ENCODE peak calls at places on chromosomes 5 and 9, in seven cellular contexts. G, E, L, T, F, R and D are unnamed samples.

GRCh38 chr9:77764894-77765780 is 117.0 kb upstream of the GNA14 start:
- DNase-seq in T (peak; percentile 84), F (no peak), G (no peak), R (peak; percentile 65), L (no peak), E (no peak), D (peak; percentile 39)

GRCh38 chr5:112779531-112779930 is 41.8 kb downstream of the APC start:
- DNase-seq in T (peak; percentile 79), L (no peak), E (no peak), R (peak; percentile 61), F (no peak), G (no peak), D (peak; percentile 71)

GRCh38 chr5:179273441-179274145 is 71.7 kb downstream of the ADAMTS2 start:
- DNase-seq in G (no peak), F (peak; percentile 61), T (no peak), R (no peak), L (no peak), E (no peak), D (no peak)

GRCh38 chr9:36748322-36748899 is 175.7 kb downstream of the MELK start:
- DNase-seq in L (no peak), E (peak; percentile 56), T (peak; percentile 65), R (peak; percentile 33), F (no peak), G (peak; percentile 22), D (no peak)

GRCh38 chr5:59724482-59725392 is 168.8 kb downstream of the PDE4D start:
- DNase-seq in E (no peak), F (no peak), T (peak; percentile 67), L (no peak), G (peak; percentile 16), R (peak; percentile 31), D (no peak)

GRCh38 chr5:167642779-167643517 is 648.5 kb upstream of the WWC1 start:
- DNase-seq in L (peak; percentile 32), G (no peak), T (peak; percentile 95), R (peak; percentile 99), F (no peak), E (no peak), D (peak; percentile 98)

GRCh38 chr9:114318416-114318815 is 4.5 kb upstream of the ORM1 start:
- DNase-seq in F (peak; percentile 21), E (no peak), L (no peak), T (no peak), G (no peak), R (no peak), D (no peak)

GRCh38 chr5:132301341-132302274 is 7.4 kb downstream of the SLC22A4 start:
- DNase-seq in L (no peak), R (no peak), F (no peak), G (no peak), E (no peak), T (no peak), D (no peak)

GRCh38 chr5:113800686-113801085 is 287.2 kb downstream of the YTHDC2 start:
- DNase-seq in L (no peak), G (no peak), R (no peak), E (no peak), T (no peak), F (no peak), D (no peak)

GRCh38 chr5:134555889-134556311 is 30.4 kb downstream of the JADE2 start:
- DNase-seq in E (peak; percentile 77), F (peak; percentile 87), T (peak; percentile 88), R (peak; percentile 65), L (no peak), G (peak; percentile 25), D (peak; percentile 17)

GRCh38 chr5:59588922-59589321 is 304.6 kb downstream of the PDE4D start:
- DNase-seq in F (no peak), R (peak; percentile 83), G (no peak), T (no peak), L (no peak), E (no peak), D (no peak)

GRCh38 chr5:180785794-180786221 is 16.8 kb downstream of the MGAT1 start:
- DNase-seq in T (peak; percentile 87), F (no peak), R (peak; percentile 83), E (no peak), L (no peak), G (peak; percentile 29), D (peak; percentile 49)

GRCh38 chr9:385818-386398 is 171.2 kb downstream of the DOCK8 start:
- DNase-seq in G (peak; percentile 15), F (no peak), E (peak; percentile 35), R (peak; percentile 42), L (peak; percentile 9), T (peak; percentile 86), D (peak; percentile 10)

GRCh38 chr5:171596391-171596878 is 177.0 kb downstream of the FGF18 start:
- DNase-seq in L (no peak), R (peak; percentile 95), F (peak; percentile 93), E (no peak), T (peak; percentile 97), G (no peak), D (no peak)

GRCh38 chr9:76759726-76760125 is 4.5 kb upstream of the PCA3 start:
- DNase-seq in T (no peak), L (no peak), R (no peak), E (no peak), G (no peak), F (no peak), D (no peak)

GRCh38 chr9:95771556-95772280 is 103.8 kb upstream of the ERCC6L2 start:
- DNase-seq in R (peak; percentile 56), T (peak; percentile 73), F (no peak), G (no peak), L (no peak), E (no peak), D (no peak)

GRCh38 chr5:1725641-1726468 is 73.8 kb downstream of the MRPL36 start:
- DNase-seq in R (no peak), T (no peak), G (no peak), F (peak; percentile 47), L (no peak), E (no peak), D (no peak)
- H3K4me3 ChIP-seq in R (no peak overlapping the region), T (no peak overlapping the region), G (no peak overlapping the region), F (no peak overlapping the region), L (no peak overlapping the region), E (no peak overlapping the region), D (no peak overlapping the region)

DNA sequence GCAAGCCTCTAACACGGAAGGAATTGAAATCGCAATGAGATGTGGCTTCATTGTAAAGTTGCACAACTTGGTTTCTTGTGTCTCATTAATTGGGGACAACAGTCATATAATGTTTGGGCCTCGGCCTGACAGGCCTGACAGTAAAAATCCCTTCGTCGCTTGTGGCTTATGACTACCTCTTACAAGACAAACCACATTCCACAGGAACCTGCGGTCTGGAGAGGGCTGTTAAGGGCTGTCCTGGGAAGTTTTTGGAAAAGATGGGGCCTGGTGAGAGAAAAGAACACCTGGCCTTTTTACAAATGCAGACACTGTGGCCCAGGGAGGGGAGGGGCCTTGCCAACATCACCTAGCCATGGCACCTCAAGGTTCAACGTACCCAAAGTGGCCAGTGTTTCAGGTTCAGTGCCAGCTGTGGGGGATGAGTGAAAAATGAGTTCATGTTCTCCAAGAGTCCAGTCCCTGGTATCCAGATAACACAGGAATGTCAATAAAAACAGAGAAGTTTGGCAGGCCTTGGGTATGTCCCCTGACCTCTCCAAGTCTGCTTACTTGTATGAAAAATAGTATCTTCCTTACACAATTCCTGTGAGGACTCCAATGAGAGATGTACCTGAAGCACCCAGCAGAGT is 22.2 kb downstream of the SHB start:
- DNase-seq in T (peak; percentile 68), G (peak; percentile 64), F (no peak), L (peak; percentile 63), E (no peak), R (peak; percentile 89), D (peak; percentile 61)
- H3K4me3 ChIP-seq in T (no peak overlapping the region), G (no peak overlapping the region), F (no peak overlapping the region), L (no peak overlapping the region), E (no peak overlapping the region), R (no peak overlapping the region), D (no peak overlapping the region)

GRCh38 chr5:137563646-137564474 is 64.7 kb upstream of the SPOCK1 start:
- DNase-seq in G (peak; percentile 63), E (no peak), R (peak; percentile 96), L (peak; percentile 86), T (peak; percentile 94), F (no peak), D (peak; percentile 99)
- H3K4me3 ChIP-seq in G (no peak overlapping the region), E (no peak overlapping the region), R (no peak overlapping the region), L (no peak overlapping the region), T (no peak overlapping the region), F (no peak overlapping the region), D (no peak overlapping the region)

DNA sequence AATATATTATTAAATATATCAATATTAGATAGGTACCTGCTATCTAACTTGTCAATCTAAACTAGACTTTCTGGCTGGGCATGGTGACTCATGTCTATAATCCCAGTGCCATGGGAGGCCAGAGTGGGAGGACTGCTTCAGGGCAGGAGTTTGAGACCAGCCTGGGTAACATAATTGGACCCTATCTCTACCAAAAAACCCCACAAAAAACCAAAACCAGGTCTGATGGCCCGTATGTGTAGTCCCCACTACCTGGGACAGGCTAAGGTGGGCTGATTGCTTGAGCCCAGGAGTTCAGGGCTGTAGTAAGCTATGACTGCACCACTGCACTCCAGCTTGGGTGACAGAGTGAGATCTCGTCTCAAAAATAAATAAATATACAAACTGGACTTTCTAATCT is 55.0 kb downstream of the PJA2 start:
- DNase-seq in R (no peak), F (no peak), L (no peak), E (no peak), T (no peak), G (no peak), D (no peak)
- H3K4me3 ChIP-seq in R (no peak overlapping the region), F (no peak overlapping the region), L (no peak overlapping the region), E (no peak overlapping the region), T (no peak overlapping the region), G (no peak overlapping the region), D (no peak overlapping the region)

GRCh38 chr5:139271201-139272027 is 22.1 kb upstream of the MATR3 start:
- DNase-seq in E (no peak), T (peak; percentile 93), L (no peak), R (peak; percentile 94), G (no peak), F (no peak), D (peak; percentile 54)

GRCh38 chr5:139273572-139274264 is 19.8 kb upstream of the MATR3 start:
- DNase-seq in G (peak; percentile 70), F (peak; percentile 91), R (peak; percentile 73), L (no peak), T (peak; percentile 92), E (peak; percentile 93), D (no peak)

GRCh38 chr5:139275536-139276297 is 17.8 kb upstream of the MATR3 start:
- DNase-seq in T (no peak), E (no peak), R (peak; percentile 17), L (no peak), G (no peak), F (no peak), D (no peak)

GRCh38 chr5:139273322-139273571 is 20.3 kb upstream of the MATR3 start:
- DNase-seq in E (no peak), L (no peak), G (no peak), T (no peak), R (no peak), F (no peak), D (no peak)

DNA sequence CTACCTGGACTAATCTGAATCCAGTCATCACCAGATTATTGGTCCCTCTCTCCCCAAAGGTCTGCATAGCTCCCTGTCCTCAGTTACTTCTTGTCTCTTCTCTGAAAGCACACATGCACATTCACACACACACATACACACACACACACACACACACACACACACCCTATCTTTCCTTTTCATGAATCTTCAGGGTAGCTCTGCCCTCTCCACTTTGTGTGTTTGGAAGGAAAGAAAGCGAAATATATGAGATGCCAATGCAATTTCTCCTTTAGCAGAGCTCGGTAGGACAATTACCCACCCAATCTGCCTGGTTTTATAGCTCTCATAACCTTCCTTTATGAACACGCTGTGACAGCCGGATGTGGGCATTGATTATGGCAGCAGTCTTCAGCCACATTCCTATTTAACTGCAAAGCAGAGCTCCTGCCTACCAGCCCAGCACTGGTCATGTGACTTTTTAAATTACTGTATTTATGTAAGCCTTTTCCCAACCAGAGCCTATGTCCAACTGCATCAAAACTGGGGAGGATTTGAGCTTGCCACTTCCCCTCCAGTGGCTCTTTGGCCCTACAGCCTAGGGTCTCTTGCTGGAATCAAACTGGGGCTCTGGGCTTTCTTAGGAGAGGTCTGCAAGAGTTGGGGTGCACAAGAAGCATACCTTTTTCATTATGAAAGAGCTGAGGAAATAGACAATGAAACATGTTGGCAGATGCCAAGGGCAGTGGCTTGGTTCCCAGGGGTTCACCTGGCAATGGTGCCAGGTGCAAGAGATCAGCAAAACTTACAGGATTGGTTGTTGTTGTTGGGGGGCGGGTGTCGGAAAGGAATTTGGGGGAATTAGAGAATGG is 20.8 kb upstream of the MATR3 start:
- DNase-seq in G (peak; percentile 41), E (no peak), L (no peak), T (peak; percentile 53), F (no peak), R (peak; percentile 64), D (peak; percentile 68)
- H3K4me3 ChIP-seq in G (no peak overlapping the region), E (no peak overlapping the region), L (no peak overlapping the region), T (no peak overlapping the region), F (peak overlapping the region; percentile 62), R (peak overlapping the region; percentile 85), D (no peak overlapping the region)